ENCODE peak calls at places on chromosomes 6 and 20, in nine cellular contexts. L is ureter; A is HEK293T; O is mesendoderm; H is posterior cingulate gyrus; I is HS-27A; F is lower leg skin; V is activated B cell treated with CpG ODN at 0.5 μM for 24 hours; E is CD4-positive, alpha-beta T cell. U is an unnamed sample.

GRCh38 chr20:53809728-53810365 is 216.2 kb upstream of the ZNF217 start:
- DNase-seq in L (no peak), A (no peak), O (no peak), H (no peak), I (no peak), F (no peak), V (no peak), E (no peak), U (no peak)

GRCh38 chr6:147615659-147616456 is 107.4 kb downstream of the SAMD5 start:
- DNase-seq in L (no peak), A (no peak), O (no peak), H (no peak), I (peak), F (no peak), V (no peak), E (no peak), U (no peak)

GRCh38 chr6:19279137-19279747 is 557.9 kb upstream of the ID4 start:
- DNase-seq in L (no peak), A (no peak), O (no peak), H (no peak), I (no peak), F (no peak), V (no peak), E (no peak), U (no peak)

GRCh38 chr6:133964052-133964451 is 11.0 kb downstream of the TBPL1 start:
- DNase-seq in L (no peak), A (no peak), O (no peak), H (no peak), I (peak), F (no peak), V (no peak), E (no peak), U (no peak)

GRCh38 chr6:138428943-138429616 is 25.1 kb downstream of the HEBP2 start:
- DNase-seq in L (no peak), A (peak), O (peak), H (no peak), I (no peak), F (no peak), V (no peak), E (no peak), U (no peak)

GRCh38 chr6:129644567-129645015 is 65.4 kb downstream of the ARHGAP18 start:
- DNase-seq in L (no peak), A (no peak), O (peak), H (no peak), I (peak), F (no peak), V (no peak), E (no peak), U (no peak)

GRCh38 chr6:146914563-146915483 is 289.4 kb upstream of the STXBP5 start:
- DNase-seq in L (peak), A (no peak), O (peak), H (no peak), I (peak), F (no peak), V (no peak), E (no peak), U (peak)

GRCh38 chr20:19659468-19659867 is 98.6 kb upstream of the RIN2 start:
- DNase-seq in L (no peak), A (no peak), O (no peak), H (no peak), I (no peak), F (no peak), V (no peak), E (no peak), U (no peak)

GRCh38 chr6:67854098-67854497 is 781.0 kb upstream of the ADGRB3 start:
- DNase-seq in L (no peak), A (no peak), O (peak), H (no peak), I (peak), F (no peak), V (no peak), E (no peak), U (no peak)

GRCh38 chr6:42555477-42556457 is 8.1 kb upstream of the UBR2 start:
- DNase-seq in L (no peak), A (no peak), O (peak), H (no peak), I (no peak), F (no peak), V (no peak), E (no peak), U (no peak)

GRCh38 chr6:152529364-152529763 is 107.8 kb downstream of the SYNE1 start:
- DNase-seq in L (no peak), A (no peak), O (no peak), H (no peak), I (no peak), F (no peak), V (no peak), E (no peak), U (no peak)

GRCh38 chr20:60201198-60201597 is 243.0 kb downstream of the CDH26 start:
- DNase-seq in L (no peak), A (no peak), O (no peak), H (no peak), I (no peak), F (no peak), V (no peak), E (no peak), U (no peak)

GRCh38 chr6:148451690-148452089 is 109.1 kb downstream of the SASH1 start:
- DNase-seq in L (no peak), A (no peak), O (no peak), H (no peak), I (no peak), F (no peak), V (no peak), E (no peak), U (no peak)

GRCh38 chr6:150230877-150231428 is 88.1 kb downstream of the PPP1R14C start:
- DNase-seq in L (no peak), A (no peak), O (no peak), H (no peak), I (no peak), F (no peak), V (no peak), E (no peak), U (no peak)